ENCODE peak calls at places on chromosomes 5 and 9, in four cellular contexts. One of them, this sample, is unnamed.

GRCh38 chr5:52799358-52799982 is 11.8 kb downstream of the ITGA1 start:
- DNase-seq in D341Med: peak; percentile 26
- DNase-seq in WERI-Rb-1: peak; percentile 26
- DNase-seq in nucleus accumbens: no peak
- DNase-seq in this sample: peak; percentile 36

GRCh38 chr5:178625679-178626483 is 969 bp downstream of the CLK4 start:
- DNase-seq in D341Med: no peak
- DNase-seq in nucleus accumbens: no peak
- DNase-seq in WERI-Rb-1: peak; percentile 5
- DNase-seq in this sample: no peak

GRCh38 chr9:99126312-99126711 is 21.4 kb downstream of the TGFBR1 start:
- DNase-seq in nucleus accumbens: no peak
- DNase-seq in D341Med: no peak
- DNase-seq in WERI-Rb-1: no peak
- DNase-seq in this sample: no peak

GRCh38 chr5:17336054-17336453 is 118.6 kb downstream of the BASP1 start:
- DNase-seq in nucleus accumbens: no peak
- DNase-seq in WERI-Rb-1: peak; percentile 38
- DNase-seq in D341Med: no peak
- DNase-seq in this sample: no peak

GRCh38 chr9:126114850-126115460 is 211.7 kb upstream of the MVB12B start:
- DNase-seq in WERI-Rb-1: peak; percentile 2
- DNase-seq in nucleus accumbens: no peak
- DNase-seq in D341Med: peak; percentile 31
- DNase-seq in this sample: no peak

GRCh38 chr5:32760091-32760509 is 49.0 kb downstream of the NPR3 start:
- DNase-seq in D341Med: no peak
- DNase-seq in WERI-Rb-1: no peak
- DNase-seq in nucleus accumbens: no peak
- DNase-seq in this sample: no peak

GRCh38 chr5:56054651-56055050 is 59.9 kb upstream of the IL6ST start:
- DNase-seq in D341Med: no peak
- DNase-seq in nucleus accumbens: no peak
- DNase-seq in WERI-Rb-1: no peak
- DNase-seq in this sample: no peak

GRCh38 chr5:175847503-175847902 is 23.9 kb upstream of the CPLX2 start:
- DNase-seq in D341Med: peak; percentile 63
- DNase-seq in nucleus accumbens: no peak
- DNase-seq in WERI-Rb-1: peak; percentile 67
- DNase-seq in this sample: peak; percentile 43

GRCh38 chr5:95963650-95964410 is 2.2 kb upstream of the ELL2 start:
- DNase-seq in D341Med: no peak
- DNase-seq in WERI-Rb-1: no peak
- DNase-seq in nucleus accumbens: no peak
- DNase-seq in this sample: no peak

GRCh38 chr9:120441446-120442279 is 138.3 kb downstream of the CDK5RAP2 start:
- DNase-seq in D341Med: no peak
- DNase-seq in nucleus accumbens: no peak
- DNase-seq in WERI-Rb-1: no peak
- DNase-seq in this sample: no peak

GRCh38 chr5:18465833-18466681 is 831.8 kb downstream of the TAF11L14 start:
- DNase-seq in WERI-Rb-1: peak; percentile 91
- DNase-seq in nucleus accumbens: peak; percentile 34
- DNase-seq in D341Med: peak; percentile 26
- DNase-seq in this sample: peak; percentile 85

GRCh38 chr9:108664309-108665255 is 191.2 kb downstream of the ACTL7B start:
- DNase-seq in D341Med: no peak
- DNase-seq in WERI-Rb-1: no peak
- DNase-seq in nucleus accumbens: no peak
- DNase-seq in this sample: no peak

GRCh38 chr5:54883374-54884194 is 101.8 kb downstream of the ESM1 start:
- DNase-seq in D341Med: peak; percentile 40
- DNase-seq in nucleus accumbens: no peak
- DNase-seq in WERI-Rb-1: peak; percentile 75
- DNase-seq in this sample: no peak

GRCh38 chr9:11871832-11872231 is 821.4 kb upstream of the TYRP1 start:
- DNase-seq in D341Med: no peak
- DNase-seq in WERI-Rb-1: no peak
- DNase-seq in nucleus accumbens: no peak
- DNase-seq in this sample: no peak

GRCh38 chr5:115895821-115896220 is 54.1 kb downstream of the AP3S1 start:
- DNase-seq in D341Med: no peak
- DNase-seq in WERI-Rb-1: no peak
- DNase-seq in nucleus accumbens: no peak
- DNase-seq in this sample: no peak

GRCh38 chr9:127966416-127967150 is 14.2 kb downstream of the EEIG1 start:
- DNase-seq in D341Med: no peak
- DNase-seq in nucleus accumbens: no peak
- DNase-seq in WERI-Rb-1: no peak
- DNase-seq in this sample: no peak

GRCh38 chr9:36903541-36904435 is 130.3 kb downstream of the PAX5 start:
- DNase-seq in D341Med: no peak
- DNase-seq in WERI-Rb-1: no peak
- DNase-seq in nucleus accumbens: no peak
- DNase-seq in this sample: peak; percentile 92

GRCh38 chr5:139150359-139150999 is 47.7 kb downstream of the SIL1 start:
- DNase-seq in D341Med: no peak
- DNase-seq in nucleus accumbens: no peak
- DNase-seq in WERI-Rb-1: no peak
- DNase-seq in this sample: no peak

This sample was measured in BE2C.